ENCODE peak calls at places on chromosomes 4 and X, in six cellular contexts. B, N, O, K, S and P are unnamed samples.

GRCh38 chrX:46279214-46279924 is 265.9 kb downstream of the ZNF674 start:
- DNase-seq in B (peak), N (no peak), O (no peak), K (no peak), S (no peak), P (no peak)

GRCh38 chr4:95910749-95911148 is 70.9 kb downstream of the PDHA2 start:
- DNase-seq in B (peak), N (no peak), O (no peak), K (no peak), S (peak), P (no peak)

GRCh38 chr4:129355529-129355928 is 259.6 kb downstream of the C4orf33 start:
- DNase-seq in B (peak), N (no peak), O (no peak), K (no peak), S (no peak), P (no peak)

GRCh38 chr4:86092684-86093083 is 267.2 kb downstream of the MAPK10 start:
- DNase-seq in B (no peak), N (peak), O (no peak), K (no peak), S (no peak), P (peak)

GRCh38 chrX:39992300-39992699 is 105.5 kb downstream of the BCOR start:
- DNase-seq in B (no peak), N (no peak), O (no peak), K (no peak), S (no peak), P (no peak)

GRCh38 chr4:3291969-3292570 is 751 bp upstream of the RGS12 start:
- DNase-seq in B (peak), N (no peak), O (no peak), K (no peak), S (peak), P (peak)

GRCh38 chr4:142703694-142704309 is 142.3 kb downstream of the INPP4B start:
- DNase-seq in B (no peak), N (no peak), O (no peak), K (no peak), S (no peak), P (no peak)

GRCh38 chrX:47311857-47312774 is 58.3 kb upstream of the ZNF157 start:
- DNase-seq in B (peak), N (peak), O (no peak), K (no peak), S (peak), P (peak)

GRCh38 chr4:42018451-42018850 is 28.1 kb downstream of the SLC30A9 start:
- DNase-seq in B (no peak), N (no peak), O (no peak), K (no peak), S (no peak), P (no peak)

GRCh38 chr4:113447695-113448265 is 313.8 kb downstream of the CAMK2D start:
- DNase-seq in B (no peak), N (no peak), O (no peak), K (no peak), S (no peak), P (peak)

GRCh38 chr4:152785639-152786517 is 6.1 kb downstream of the ARFIP1 start:
- DNase-seq in B (no peak), N (no peak), O (no peak), K (no peak), S (no peak), P (no peak)
- H2BK15ac ChIP-seq in B (no peak), N (no peak), O (no peak), K (no peak), S (no peak), P (no peak)

GRCh38 chr4:6754481-6755087 is 27.9 kb upstream of the KIAA0232 start:
- DNase-seq in B (no peak), N (no peak), O (no peak), K (no peak), S (no peak), P (no peak)

GRCh38 chr4:6752486-6752829 is 30.1 kb upstream of the KIAA0232 start:
- DNase-seq in B (no peak), N (no peak), O (no peak), K (no peak), S (no peak), P (no peak)

GRCh38 chr4:6753891-6754290 is 28.6 kb upstream of the KIAA0232 start:
- DNase-seq in B (no peak), N (no peak), O (no peak), K (no peak), S (no peak), P (no peak)

GRCh38 chr4:6753103-6753560 is 29.4 kb upstream of the KIAA0232 start:
- DNase-seq in B (no peak), N (no peak), O (no peak), K (no peak), S (no peak), P (no peak)

GRCh38 chr4:6755088-6755753 is 27.3 kb upstream of the KIAA0232 start:
- DNase-seq in B (no peak), N (no peak), O (no peak), K (no peak), S (no peak), P (no peak)
- H2BK15ac ChIP-seq in B (no peak), N (no peak), O (no peak), K (no peak), S (no peak), P (no peak)

GRCh38 chrX:153526801-153527599 is 9.6 kb downstream of the ATP2B3 start:
- DNase-seq in B (no peak), N (no peak), O (no peak), K (no peak), S (no peak), P (no peak)

GRCh38 chrX:153525451-153525850 is 8.0 kb downstream of the ATP2B3 start:
- DNase-seq in B (no peak), N (no peak), O (no peak), K (no peak), S (no peak), P (no peak)

GRCh38 chrX:153533041-153533565 is 15.7 kb downstream of the ATP2B3 start:
- DNase-seq in B (no peak), N (no peak), O (no peak), K (no peak), S (no peak), P (no peak)

GRCh38 chrX:153526040-153526439 is 8.6 kb downstream of the ATP2B3 start:
- DNase-seq in B (no peak), N (no peak), O (no peak), K (no peak), S (no peak), P (no peak)

GRCh38 chrX:153530411-153531145 is 13.1 kb downstream of the ATP2B3 start:
- DNase-seq in B (no peak), N (no peak), O (no peak), K (no peak), S (no peak), P (no peak)
- H2BK15ac ChIP-seq in B (no peak), N (no peak), O (no peak), K (no peak), S (no peak), P (no peak)

DNA sequence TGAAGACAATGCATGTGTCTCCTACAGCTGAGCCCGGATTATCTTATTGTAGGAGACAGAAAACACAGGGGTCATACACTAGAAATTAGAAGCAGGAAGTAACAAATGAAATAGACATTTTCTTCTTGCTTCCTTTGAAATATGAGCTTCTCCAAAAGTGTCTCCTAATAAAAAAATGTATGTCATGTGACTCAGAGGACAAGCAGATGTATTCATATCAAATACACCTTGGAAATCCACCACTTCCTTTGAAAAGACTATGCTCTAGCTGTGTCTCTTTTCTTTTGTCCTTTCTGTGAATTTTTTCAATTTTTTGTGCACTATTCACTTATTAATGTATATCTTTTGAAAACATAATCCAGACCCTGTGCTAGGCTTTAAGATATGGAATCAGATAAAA is 1906.2 kb downstream of the C4orf33 start:
- DNase-seq in B (no peak), N (no peak), O (no peak), K (no peak), S (no peak), P (no peak)
- H2BK15ac ChIP-seq in B (no peak), N (no peak), O (no peak), K (no peak), S (no peak), P (no peak)

DNA sequence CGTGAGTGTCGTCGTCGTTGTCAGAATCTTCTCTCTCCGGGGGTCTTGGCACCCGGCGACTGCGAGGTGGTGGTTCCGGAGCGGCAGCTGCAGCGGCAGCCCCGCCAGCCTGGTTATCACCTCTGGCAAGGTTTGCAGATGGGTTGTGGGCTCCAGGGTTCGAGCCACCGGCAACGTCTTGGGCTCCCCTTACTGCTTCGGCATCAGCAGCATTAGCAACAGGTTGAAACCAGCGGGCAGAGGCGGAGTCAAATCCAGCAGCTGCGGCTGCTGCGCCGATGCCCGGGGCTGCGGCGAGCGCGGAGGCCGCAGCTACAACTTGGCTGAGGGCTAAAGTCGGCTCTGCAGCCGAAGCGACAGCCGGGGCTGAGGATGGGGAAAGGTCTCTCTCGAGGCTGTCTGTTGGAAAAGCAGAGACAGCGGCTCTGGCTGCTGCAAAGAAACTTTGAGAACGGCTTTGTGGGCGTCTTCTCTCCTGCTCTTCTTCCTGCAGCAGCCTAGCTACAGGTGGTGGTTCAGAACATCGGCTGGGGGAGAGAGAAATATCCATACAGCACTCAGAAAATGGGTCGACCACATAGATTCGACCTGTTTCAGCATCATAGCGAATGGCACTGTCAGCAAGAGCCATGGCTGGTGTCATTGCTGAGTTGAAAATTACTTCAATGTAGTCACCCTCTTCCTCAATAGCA is 3.6 kb downstream of the IRS4 start:
- DNase-seq in B (peak), N (no peak), O (no peak), K (no peak), S (peak), P (no peak)
- H2BK15ac ChIP-seq in B (no peak), N (no peak), O (no peak), K (no peak), S (no peak), P (no peak)